ENCODE peak calls at places on chromosomes 12 and 14, in four cellular contexts. T is CD4-positive, CD25-positive, alpha-beta regulatory T cell; F is lower leg skin; I is left ventricle myocardium inferior. G is an unnamed sample.

GRCh38 chr12:121816925-121817647 is 13.3 kb downstream of the SETD1B start:
- DNase-seq in F (no peak), T (no peak), I (no peak), G (no peak)

GRCh38 chr14:69553221-69553620 is 21.4 kb downstream of the CCDC177 start:
- DNase-seq in I (no peak), T (no peak), F (no peak), G (no peak)

GRCh38 chr14:105484069-105484996 is 2.4 kb upstream of the CRIP1 start:
- DNase-seq in I (peak), F (peak), T (peak), G (no peak)

GRCh38 chr12:124024263-124024678 is 51.3 kb downstream of the ZNF664 start:
- DNase-seq in I (no peak), T (no peak), F (no peak), G (no peak)

GRCh38 chr14:31947680-31948580 is 129.2 kb upstream of the ARHGAP5 start:
- DNase-seq in I (no peak), T (no peak), F (no peak), G (no peak)

GRCh38 chr14:105290598-105291356 is 10.0 kb downstream of the BRF1 start:
- DNase-seq in F (no peak), T (no peak), I (no peak), G (no peak)

GRCh38 chr14:93859957-93860356 is 67.2 kb upstream of the FAM181A start:
- DNase-seq in F (no peak), I (no peak), T (no peak), G (no peak)

GRCh38 chr14:58783801-58784511 is 146.2 kb downstream of the DACT1 start:
- DNase-seq in T (no peak), F (no peak), I (no peak), G (no peak)

GRCh38 chr12:128810182-128811127 is 13.3 kb downstream of the SLC15A4 start:
- DNase-seq in T (no peak), F (no peak), I (peak), G (no peak)

GRCh38 chr12:118841588-118841987 is 139.8 kb upstream of the SRRM4 start:
- DNase-seq in T (no peak), F (no peak), I (no peak), G (no peak)

GRCh38 chr12:106892075-106892474 is 63.6 kb upstream of the TMEM263 start:
- DNase-seq in I (no peak), F (no peak), T (no peak), G (peak)

GRCh38 chr12:98388126-98388525 is 127.3 kb upstream of the TMPO start:
- DNase-seq in I (no peak), T (no peak), F (no peak), G (no peak)

GRCh38 chr12:24109381-24110039 is 160.0 kb upstream of the SOX5 start:
- DNase-seq in F (no peak), I (no peak), T (no peak), G (no peak)

GRCh38 chr12:45725631-45726593 is 3.6 kb upstream of the ARID2 start:
- DNase-seq in F (no peak), T (peak), I (no peak), G (peak)

DNA sequence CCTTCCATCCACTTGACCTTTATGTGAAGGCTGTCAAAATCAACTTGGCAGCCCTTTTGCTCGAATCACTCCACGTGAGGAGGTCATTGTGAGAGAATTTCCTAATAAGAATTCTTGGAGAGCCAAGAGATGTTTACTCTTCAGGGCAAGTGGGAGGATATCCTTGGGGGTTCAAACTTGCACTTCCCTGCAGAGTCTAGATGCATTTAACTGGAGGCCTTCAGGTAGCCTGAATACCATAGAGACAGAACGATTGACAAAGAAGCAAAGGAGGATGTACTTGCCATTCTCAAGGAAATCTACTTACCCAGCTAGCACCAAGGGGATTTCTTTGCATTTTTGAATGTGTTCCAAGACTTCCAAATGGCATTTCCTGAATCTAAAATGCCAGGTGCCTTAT is 1702.6 kb upstream of the FLRT2 start:
- DNase-seq in F (no peak), I (no peak), T (no peak), G (no peak)
- H3K4me3 ChIP-seq in F (no peak), I (no peak), T (no peak), G (no peak)

GRCh38 chr14:35285991-35286564 is 6.1 kb upstream of the PSMA6 start:
- DNase-seq in I (no peak), F (no peak), T (no peak), G (no peak)
- H3K4me3 ChIP-seq in I (no peak), F (no peak), T (peak), G (no peak)

GRCh38 chr12:55862286-55862685 is 19.6 kb upstream of the MMP19 start:
- DNase-seq in T (no peak), I (no peak), F (no peak), G (no peak)
- H3K4me3 ChIP-seq in T (no peak), I (no peak), F (no peak), G (no peak)

DNA sequence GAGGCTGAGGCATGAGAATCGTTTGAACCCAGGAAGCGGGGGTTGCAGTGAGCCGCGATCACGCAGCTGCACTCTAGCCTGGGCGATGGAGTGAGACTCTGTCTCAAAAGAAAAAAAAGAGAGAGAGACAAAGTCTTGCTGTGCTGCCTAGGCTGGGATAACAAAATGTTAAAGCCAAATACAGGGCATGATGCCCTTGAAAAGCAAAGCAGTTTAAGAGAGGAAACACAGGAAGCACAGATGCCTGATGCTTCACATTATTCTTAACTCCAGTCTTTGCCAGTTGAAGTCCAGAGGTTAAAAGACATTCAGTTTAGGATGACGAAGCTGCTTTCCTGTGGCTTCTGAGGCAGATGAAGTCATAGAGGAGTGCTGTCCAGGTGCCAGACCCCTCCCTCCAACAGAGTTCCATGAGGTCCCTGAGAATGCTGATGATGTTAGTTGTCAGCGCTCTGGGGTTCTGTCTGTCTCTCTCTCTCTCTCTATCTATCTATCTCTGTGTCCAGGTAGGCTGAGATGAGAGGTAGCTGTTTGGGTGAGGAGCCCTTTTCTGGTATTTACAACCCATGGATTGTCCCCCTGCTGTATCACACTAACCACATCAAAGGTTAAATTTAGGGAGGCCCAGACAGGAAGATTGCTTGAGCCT is 4.9 kb upstream of the MRPL52 start:
- DNase-seq in F (peak), I (no peak), T (no peak), G (no peak)
- H3K4me3 ChIP-seq in F (no peak), I (no peak), T (no peak), G (no peak)

DNA sequence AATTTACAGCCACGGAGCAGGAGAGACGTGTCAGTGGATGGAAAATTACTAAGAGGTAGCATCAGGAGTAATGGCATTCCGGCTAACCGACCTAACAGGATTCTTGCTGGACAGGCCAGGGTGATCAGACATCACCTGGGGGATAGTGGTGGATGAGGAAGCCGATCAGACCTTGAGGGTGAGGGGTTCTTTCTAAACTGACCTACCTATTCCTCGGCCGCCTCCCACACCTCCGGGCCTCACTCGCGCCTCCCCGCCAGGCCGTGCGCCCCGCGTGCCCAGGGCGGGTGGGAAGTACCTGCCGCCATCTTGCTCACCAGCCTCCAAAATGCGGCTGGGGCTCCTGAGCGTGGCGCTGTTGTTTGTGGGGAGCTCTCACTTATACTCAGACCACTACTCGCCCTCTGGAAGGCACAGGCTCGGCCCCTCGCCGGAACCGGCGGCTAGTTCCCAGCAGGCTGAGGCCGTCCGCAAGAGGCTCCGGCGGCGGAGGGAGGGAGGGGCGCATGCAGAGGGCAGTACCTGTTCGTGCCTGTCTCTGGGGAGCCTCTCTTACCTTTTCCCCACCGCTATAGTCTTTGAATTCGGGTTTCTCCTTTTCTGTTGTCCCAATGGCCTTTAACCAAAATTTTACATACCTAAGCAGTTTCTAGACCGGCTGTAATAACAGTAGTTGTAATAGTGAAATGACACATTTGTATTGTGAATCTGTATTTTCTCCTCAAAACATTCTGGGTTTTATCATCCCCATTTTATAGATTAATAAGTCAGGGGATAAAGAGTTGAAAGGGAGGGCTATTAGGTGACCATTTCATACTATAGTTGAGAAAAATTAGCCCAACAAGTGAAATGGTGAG is at the start of gene TMPRSS12:
- DNase-seq in F (no peak), I (no peak), T (no peak), G (no peak)
- H3K4me3 ChIP-seq in F (no peak), I (peak), T (no peak), G (no peak)

DNA sequence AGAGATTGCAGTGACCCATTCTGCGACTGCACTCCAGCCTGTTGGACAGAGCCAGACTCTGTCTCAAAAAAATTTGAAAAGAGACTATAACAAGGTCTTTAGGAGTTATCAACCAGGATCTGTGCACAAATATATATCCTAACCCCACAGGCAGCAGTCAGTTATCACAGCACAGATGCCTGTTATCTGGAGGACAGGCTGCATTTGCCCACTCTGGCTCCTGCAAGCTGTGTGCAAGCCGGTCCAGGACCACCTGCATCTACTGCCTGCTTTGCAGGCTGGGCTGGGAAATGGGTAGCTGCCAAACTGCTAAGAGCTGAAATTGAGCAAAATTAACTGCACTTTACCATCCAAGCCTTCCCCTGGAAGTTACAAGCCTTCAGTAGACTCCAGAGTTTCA is 21.4 kb upstream of the RCOR1 start:
- DNase-seq in I (no peak), F (no peak), T (no peak), G (no peak)
- H3K4me3 ChIP-seq in I (no peak), F (no peak), T (no peak), G (no peak)

DNA sequence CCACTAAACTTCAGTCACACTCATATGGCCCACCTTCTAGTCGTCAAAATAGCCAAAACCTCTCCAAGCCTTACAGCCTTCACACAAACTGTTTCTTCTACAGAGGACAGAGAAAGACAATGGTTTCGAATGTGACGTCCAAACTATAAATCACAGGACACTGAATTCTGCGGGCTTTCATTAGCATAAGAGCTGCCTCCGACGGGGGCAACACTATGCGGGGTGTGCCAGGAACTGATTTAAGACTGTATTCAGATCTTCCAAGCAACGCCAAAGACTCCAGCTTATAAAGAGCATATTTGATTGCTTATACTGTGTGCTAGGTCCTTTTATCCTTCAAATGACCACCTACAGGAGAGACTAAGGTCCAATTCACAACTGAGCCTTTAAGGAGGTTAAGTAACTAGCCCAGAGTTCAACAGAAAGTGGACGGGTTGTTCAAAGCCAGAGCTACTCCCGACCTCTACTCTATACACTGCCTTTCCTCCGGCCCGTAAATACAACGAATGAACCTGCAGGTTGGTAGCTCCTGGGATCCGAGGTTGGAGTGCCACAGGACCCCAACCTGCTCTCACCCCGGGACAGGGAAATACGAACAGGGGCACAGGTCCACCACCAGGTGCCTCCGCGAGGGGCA is 574 bp downstream of the L2HGDH start:
- DNase-seq in I (no peak), F (no peak), T (no peak), G (peak)
- H3K4me3 ChIP-seq in I (peak), F (peak), T (peak), G (peak)

GRCh38 chr12:102964872-102965271 is 7.4 kb downstream of the ASCL1 start:
- DNase-seq in I (no peak), T (no peak), F (no peak), G (peak)
- H3K4me3 ChIP-seq in I (no peak), T (peak), F (no peak), G (no peak)

DNA sequence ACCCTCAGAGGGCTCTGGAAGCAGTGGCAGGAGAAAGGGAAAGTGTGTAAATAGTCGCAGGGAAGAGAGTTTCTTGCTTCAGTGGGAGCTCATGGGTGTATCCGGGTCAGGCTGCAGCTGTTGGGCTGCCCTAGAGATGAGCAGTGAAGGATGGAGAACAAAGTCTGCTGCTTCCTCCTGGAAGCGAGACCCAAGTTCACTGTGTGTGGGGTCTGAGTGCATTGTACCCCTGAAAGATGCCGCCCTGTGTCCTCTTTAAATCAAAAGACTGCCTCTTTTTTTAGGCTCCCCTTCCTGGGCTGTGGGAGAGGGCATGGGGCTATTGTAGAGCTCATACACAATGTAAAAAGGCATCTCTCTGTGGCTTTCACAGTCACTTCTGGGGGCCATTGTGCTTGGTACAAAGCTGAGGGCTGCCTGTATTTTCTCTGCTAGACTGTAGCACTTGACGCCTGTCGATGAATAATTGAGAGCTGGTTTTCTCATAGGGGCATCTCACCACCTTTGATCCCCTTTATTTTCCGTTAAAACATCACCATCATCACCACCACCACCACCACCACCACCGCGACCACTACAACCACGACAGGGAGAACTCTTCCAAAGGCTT is 16.7 kb downstream of the CHST11 start:
- DNase-seq in F (no peak), I (no peak), T (no peak), G (no peak)
- H3K4me3 ChIP-seq in F (no peak), I (no peak), T (peak), G (no peak)

G was measured in mucosa of descending colon.